ENCODE peak calls at places on chromosomes 16 and 17, in eight cellular contexts. One of them, this sample, is unnamed.

GRCh38 chr17:72173475-72174116 is 52.8 kb downstream of the SOX9 start:
- DNase-seq in AG09319: no peak
- DNase-seq in right atrium auricular region: no peak
- DNase-seq in bronchial epithelial cell: no peak
- DNase-seq in osteocyte: no peak
- DNase-seq in PC-9: no peak
- DNase-seq in PC-3: no peak
- DNase-seq in kidney epithelial cell: no peak
- DNase-seq in this sample: no peak

GRCh38 chr16:1458977-1459341 is 14.6 kb upstream of the CCDC154 start:
- DNase-seq in AG09319: no peak
- DNase-seq in right atrium auricular region: no peak
- DNase-seq in bronchial epithelial cell: no peak
- DNase-seq in osteocyte: no peak
- DNase-seq in PC-9: no peak
- DNase-seq in PC-3: no peak
- DNase-seq in kidney epithelial cell: no peak
- DNase-seq in this sample: no peak

GRCh38 chr17:29176500-29177351 is 3.5 kb downstream of the MYO18A start:
- DNase-seq in AG09319: no peak
- DNase-seq in right atrium auricular region: no peak
- DNase-seq in bronchial epithelial cell: peak
- DNase-seq in osteocyte: no peak
- DNase-seq in PC-9: peak
- DNase-seq in PC-3: peak
- DNase-seq in kidney epithelial cell: no peak
- DNase-seq in this sample: peak

GRCh38 chr17:64216030-64216384 is 47.1 kb downstream of the TEX2 start:
- DNase-seq in AG09319: no peak
- DNase-seq in right atrium auricular region: no peak
- DNase-seq in bronchial epithelial cell: no peak
- DNase-seq in osteocyte: no peak
- DNase-seq in PC-9: no peak
- DNase-seq in PC-3: no peak
- DNase-seq in kidney epithelial cell: no peak
- DNase-seq in this sample: no peak

GRCh38 chr17:66971249-66971648 is 6.7 kb downstream of the CACNG4 start:
- DNase-seq in AG09319: no peak
- DNase-seq in right atrium auricular region: no peak
- DNase-seq in bronchial epithelial cell: no peak
- DNase-seq in osteocyte: no peak
- DNase-seq in PC-9: no peak
- DNase-seq in PC-3: no peak
- DNase-seq in kidney epithelial cell: no peak
- DNase-seq in this sample: no peak

GRCh38 chr17:28398280-28398981 is 7.6 kb downstream of the SLC46A1 start:
- DNase-seq in AG09319: no peak
- DNase-seq in right atrium auricular region: no peak
- DNase-seq in bronchial epithelial cell: no peak
- DNase-seq in osteocyte: no peak
- DNase-seq in PC-9: no peak
- DNase-seq in PC-3: no peak
- DNase-seq in kidney epithelial cell: no peak
- DNase-seq in this sample: no peak

GRCh38 chr17:68141050-68141449 is 105.5 kb downstream of the KPNA2 start:
- DNase-seq in AG09319: no peak
- DNase-seq in right atrium auricular region: no peak
- DNase-seq in bronchial epithelial cell: peak
- DNase-seq in osteocyte: no peak
- DNase-seq in PC-9: no peak
- DNase-seq in PC-3: peak
- DNase-seq in kidney epithelial cell: no peak
- DNase-seq in this sample: no peak

GRCh38 chr16:805474-805873 is 4.9 kb upstream of the GNG13 start:
- DNase-seq in AG09319: no peak
- DNase-seq in right atrium auricular region: no peak
- DNase-seq in bronchial epithelial cell: no peak
- DNase-seq in osteocyte: no peak
- DNase-seq in PC-9: no peak
- DNase-seq in PC-3: no peak
- DNase-seq in kidney epithelial cell: no peak
- DNase-seq in this sample: no peak

GRCh38 chr17:45162022-45162687 is 480 bp downstream of the HEXIM2 start:
- DNase-seq in AG09319: no peak
- DNase-seq in right atrium auricular region: no peak
- DNase-seq in bronchial epithelial cell: no peak
- DNase-seq in osteocyte: no peak
- DNase-seq in PC-9: no peak
- DNase-seq in PC-3: no peak
- DNase-seq in kidney epithelial cell: no peak
- DNase-seq in this sample: no peak

GRCh38 chr17:80353718-80354275 is 61.2 kb upstream of the ENDOV start:
- DNase-seq in AG09319: no peak
- DNase-seq in right atrium auricular region: no peak
- DNase-seq in bronchial epithelial cell: no peak
- DNase-seq in osteocyte: no peak
- DNase-seq in PC-9: no peak
- DNase-seq in PC-3: no peak
- DNase-seq in kidney epithelial cell: no peak
- DNase-seq in this sample: no peak

GRCh38 chr16:86956437-86956836 is 360.8 kb downstream of the C16orf95 start:
- DNase-seq in AG09319: no peak
- DNase-seq in right atrium auricular region: no peak
- DNase-seq in bronchial epithelial cell: no peak
- DNase-seq in osteocyte: no peak
- DNase-seq in PC-9: no peak
- DNase-seq in PC-3: no peak
- DNase-seq in kidney epithelial cell: no peak
- DNase-seq in this sample: no peak

GRCh38 chr16:10318798-10319500 is 66.9 kb upstream of the ATF7IP2 start:
- DNase-seq in AG09319: no peak
- DNase-seq in right atrium auricular region: no peak
- DNase-seq in bronchial epithelial cell: no peak
- DNase-seq in osteocyte: no peak
- DNase-seq in PC-9: no peak
- DNase-seq in PC-3: no peak
- DNase-seq in kidney epithelial cell: no peak
- DNase-seq in this sample: no peak

GRCh38 chr16:15607700-15608396 is 35.1 kb downstream of the MARF1 start:
- DNase-seq in AG09319: no peak
- DNase-seq in right atrium auricular region: peak
- DNase-seq in bronchial epithelial cell: peak
- DNase-seq in osteocyte: no peak
- DNase-seq in PC-9: no peak
- DNase-seq in PC-3: no peak
- DNase-seq in kidney epithelial cell: no peak
- DNase-seq in this sample: no peak

GRCh38 chr17:8713315-8713714 is 31.3 kb downstream of the CCDC42 start:
- DNase-seq in AG09319: no peak
- DNase-seq in right atrium auricular region: no peak
- DNase-seq in bronchial epithelial cell: no peak
- DNase-seq in osteocyte: no peak
- DNase-seq in PC-9: no peak
- DNase-seq in PC-3: no peak
- DNase-seq in kidney epithelial cell: no peak
- DNase-seq in this sample: no peak

GRCh38 chr16:50407351-50407750 is 38.6 kb upstream of the BRD7 start:
- DNase-seq in AG09319: no peak
- DNase-seq in right atrium auricular region: peak
- DNase-seq in bronchial epithelial cell: no peak
- DNase-seq in osteocyte: peak
- DNase-seq in PC-9: no peak
- DNase-seq in PC-3: no peak
- DNase-seq in kidney epithelial cell: no peak
- DNase-seq in this sample: no peak

GRCh38 chr17:47208744-47209488 is at the start of gene MYL4:
- DNase-seq in AG09319: no peak
- DNase-seq in right atrium auricular region: no peak
- DNase-seq in bronchial epithelial cell: no peak
- DNase-seq in osteocyte: no peak
- DNase-seq in PC-9: no peak
- DNase-seq in PC-3: no peak
- DNase-seq in kidney epithelial cell: no peak
- DNase-seq in this sample: no peak

GRCh38 chr17:48901241-48901640 is 7.0 kb upstream of the UBE2Z start:
- DNase-seq in AG09319: no peak
- DNase-seq in right atrium auricular region: no peak
- DNase-seq in bronchial epithelial cell: peak
- DNase-seq in osteocyte: no peak
- DNase-seq in PC-9: no peak
- DNase-seq in PC-3: no peak
- DNase-seq in kidney epithelial cell: no peak
- DNase-seq in this sample: no peak

GRCh38 chr17:851986-852385 is 69.8 kb downstream of the MRM3 start:
- DNase-seq in AG09319: no peak
- DNase-seq in right atrium auricular region: no peak
- DNase-seq in bronchial epithelial cell: no peak
- DNase-seq in osteocyte: no peak
- DNase-seq in PC-9: no peak
- DNase-seq in PC-3: no peak
- DNase-seq in kidney epithelial cell: no peak
- DNase-seq in this sample: no peak

GRCh38 chr17:36544320-36545092 is at the start of gene GGNBP2:
- DNase-seq in AG09319: peak
- DNase-seq in right atrium auricular region: peak
- DNase-seq in bronchial epithelial cell: peak
- DNase-seq in osteocyte: peak
- DNase-seq in PC-9: peak
- DNase-seq in PC-3: peak
- DNase-seq in kidney epithelial cell: peak
- DNase-seq in this sample: peak

GRCh38 chr17:36546418-36547093 is 1.8 kb downstream of the GGNBP2 start:
- DNase-seq in AG09319: no peak
- DNase-seq in right atrium auricular region: no peak
- DNase-seq in bronchial epithelial cell: peak
- DNase-seq in osteocyte: no peak
- DNase-seq in PC-9: no peak
- DNase-seq in PC-3: no peak
- DNase-seq in kidney epithelial cell: no peak
- DNase-seq in this sample: no peak

GRCh38 chr17:36544049-36544319 is 735 bp upstream of the GGNBP2 start:
- DNase-seq in AG09319: no peak
- DNase-seq in right atrium auricular region: peak
- DNase-seq in bronchial epithelial cell: peak
- DNase-seq in osteocyte: no peak
- DNase-seq in PC-9: peak
- DNase-seq in PC-3: peak
- DNase-seq in kidney epithelial cell: no peak
- DNase-seq in this sample: no peak

GRCh38 chr17:36545093-36545464 is 360 bp downstream of the GGNBP2 start:
- DNase-seq in AG09319: no peak
- DNase-seq in right atrium auricular region: no peak
- DNase-seq in bronchial epithelial cell: no peak
- DNase-seq in osteocyte: no peak
- DNase-seq in PC-9: peak
- DNase-seq in PC-3: no peak
- DNase-seq in kidney epithelial cell: no peak
- DNase-seq in this sample: peak

GRCh38 chr17:36545465-36546417 is 1.0 kb downstream of the GGNBP2 start:
- DNase-seq in AG09319: peak
- DNase-seq in right atrium auricular region: peak
- DNase-seq in bronchial epithelial cell: peak
- DNase-seq in osteocyte: peak
- DNase-seq in PC-9: peak
- DNase-seq in PC-3: peak
- DNase-seq in kidney epithelial cell: peak
- DNase-seq in this sample: peak
- TF ChIP-seq CTCF in AG09319: no peak
- TF ChIP-seq CTCF in right atrium auricular region: no peak
- TF ChIP-seq CTCF in bronchial epithelial cell: no peak
- TF ChIP-seq CTCF in osteocyte: no peak
- TF ChIP-seq CTCF in PC-9: no peak
- TF ChIP-seq CTCF in PC-3: no peak
- TF ChIP-seq CTCF in kidney epithelial cell: no peak
- TF ChIP-seq CTCF in this sample: no peak

DNA sequence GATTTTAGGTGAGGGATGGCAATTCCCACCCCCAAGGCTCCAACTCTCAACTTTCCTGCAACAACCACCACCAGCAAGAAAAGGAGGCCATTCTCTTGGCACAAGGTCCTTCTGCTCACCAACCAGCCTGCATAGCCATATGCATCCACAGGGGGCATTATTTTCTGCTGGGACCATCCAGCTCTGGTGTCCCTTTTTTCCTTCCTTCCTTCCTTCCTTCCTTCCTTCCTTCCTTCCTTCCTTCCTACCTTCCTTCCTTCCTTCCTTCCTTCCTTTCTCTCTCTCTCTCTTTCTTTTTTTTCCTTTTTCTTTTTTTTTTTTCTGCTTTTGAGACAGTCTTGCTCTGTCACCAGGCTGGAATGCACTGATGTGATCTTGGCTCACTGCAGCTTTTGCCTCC is 21.1 kb upstream of the COX10 start:
- DNase-seq in AG09319: no peak
- DNase-seq in right atrium auricular region: no peak
- DNase-seq in bronchial epithelial cell: no peak
- DNase-seq in osteocyte: no peak
- DNase-seq in PC-9: no peak
- DNase-seq in PC-3: peak
- DNase-seq in kidney epithelial cell: no peak
- DNase-seq in this sample: peak
- TF ChIP-seq CTCF in AG09319: peak
- TF ChIP-seq CTCF in right atrium auricular region: no peak
- TF ChIP-seq CTCF in bronchial epithelial cell: peak
- TF ChIP-seq CTCF in osteocyte: peak
- TF ChIP-seq CTCF in PC-9: no peak
- TF ChIP-seq CTCF in PC-3: peak
- TF ChIP-seq CTCF in kidney epithelial cell: peak
- TF ChIP-seq CTCF in this sample: peak

GRCh38 chr16:31388535-31388934 is 4.6 kb upstream of the ITGAD start:
- DNase-seq in AG09319: no peak
- DNase-seq in right atrium auricular region: no peak
- DNase-seq in bronchial epithelial cell: no peak
- DNase-seq in osteocyte: no peak
- DNase-seq in PC-9: no peak
- DNase-seq in PC-3: no peak
- DNase-seq in kidney epithelial cell: no peak
- DNase-seq in this sample: no peak
- TF ChIP-seq CTCF in AG09319: no peak
- TF ChIP-seq CTCF in right atrium auricular region: no peak
- TF ChIP-seq CTCF in bronchial epithelial cell: no peak
- TF ChIP-seq CTCF in osteocyte: no peak
- TF ChIP-seq CTCF in PC-9: no peak
- TF ChIP-seq CTCF in PC-3: no peak
- TF ChIP-seq CTCF in kidney epithelial cell: no peak
- TF ChIP-seq CTCF in this sample: no peak

DNA sequence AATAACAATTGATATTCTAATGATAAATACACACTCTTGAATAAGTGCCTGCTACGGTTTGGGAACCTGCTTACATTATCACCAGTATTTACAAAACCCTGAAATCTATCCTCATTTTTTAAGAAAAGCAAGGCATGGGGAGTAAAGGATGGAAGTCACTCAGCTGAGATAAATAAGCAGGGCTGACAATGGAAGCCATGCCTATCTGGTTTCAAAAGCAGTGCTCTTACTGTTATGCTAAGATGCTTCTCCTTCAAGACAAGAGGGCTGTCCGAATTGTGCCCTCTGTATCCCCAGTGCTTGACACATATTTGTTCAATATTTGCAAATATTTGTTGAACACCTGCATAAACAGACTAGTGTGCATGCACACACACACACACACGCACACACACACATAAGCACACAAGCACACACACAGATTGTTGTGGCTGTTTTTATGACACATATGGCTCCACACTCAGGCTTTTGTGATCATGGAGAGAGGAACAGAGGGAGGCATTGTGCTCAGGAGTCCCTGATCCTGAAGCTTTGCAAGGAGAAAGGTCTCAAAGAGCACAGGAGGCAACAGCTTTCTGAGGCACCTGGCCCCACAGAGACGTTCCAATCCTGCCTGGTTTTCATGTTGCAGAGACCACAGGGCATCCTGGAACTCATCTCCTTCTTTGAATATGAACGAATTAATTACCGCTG is 401.5 kb upstream of the CDH11 start:
- DNase-seq in AG09319: no peak
- DNase-seq in right atrium auricular region: no peak
- DNase-seq in bronchial epithelial cell: no peak
- DNase-seq in osteocyte: no peak
- DNase-seq in PC-9: no peak
- DNase-seq in PC-3: no peak
- DNase-seq in kidney epithelial cell: no peak
- DNase-seq in this sample: no peak
- TF ChIP-seq CTCF in AG09319: no peak
- TF ChIP-seq CTCF in right atrium auricular region: no peak
- TF ChIP-seq CTCF in bronchial epithelial cell: no peak
- TF ChIP-seq CTCF in osteocyte: no peak
- TF ChIP-seq CTCF in PC-9: no peak
- TF ChIP-seq CTCF in PC-3: no peak
- TF ChIP-seq CTCF in kidney epithelial cell: no peak
- TF ChIP-seq CTCF in this sample: no peak

This sample was measured in glutamatergic neuron.